ENCODE peak calls at places on chromosomes 7 and 10, in four cellular contexts. One of them, this sample, is unnamed.

GRCh38 chr7:111485981-111486380 is 76.3 kb downstream of the IMMP2L start:
- DNase-seq in AG09319: no peak
- DNase-seq in HFFc6: no peak
- DNase-seq in B cell: no peak
- DNase-seq in this sample: no peak

GRCh38 chr7:137296551-137296950 is 47.0 kb downstream of the PTN start:
- DNase-seq in AG09319: no peak
- DNase-seq in HFFc6: no peak
- DNase-seq in B cell: no peak
- DNase-seq in this sample: no peak

GRCh38 chr10:130301026-130301892 is 165.1 kb downstream of the GLRX3 start:
- DNase-seq in AG09319: no peak
- DNase-seq in HFFc6: no peak
- DNase-seq in B cell: peak; percentile 24
- DNase-seq in this sample: peak; percentile 90

GRCh38 chr7:22052650-22053336 is 107.1 kb upstream of the CDCA7L start:
- DNase-seq in AG09319: no peak
- DNase-seq in HFFc6: no peak
- DNase-seq in B cell: no peak
- DNase-seq in this sample: no peak

GRCh38 chr7:29957921-29958320 is 31.7 kb downstream of the SCRN1 start:
- DNase-seq in AG09319: no peak
- DNase-seq in HFFc6: no peak
- DNase-seq in B cell: no peak
- DNase-seq in this sample: no peak

GRCh38 chr10:34916368-34916767 is 101.3 kb upstream of the PARD3 start:
- DNase-seq in AG09319: peak; percentile 56
- DNase-seq in HFFc6: peak; percentile 75
- DNase-seq in B cell: no peak
- DNase-seq in this sample: no peak

GRCh38 chr7:21969822-21970221 is 24.1 kb upstream of the CDCA7L start:
- DNase-seq in AG09319: no peak
- DNase-seq in HFFc6: no peak
- DNase-seq in B cell: no peak
- DNase-seq in this sample: no peak

GRCh38 chr10:103712898-103713498 is 142.4 kb downstream of the SH3PXD2A start:
- DNase-seq in AG09319: peak; percentile 46
- DNase-seq in HFFc6: peak; percentile 69
- DNase-seq in B cell: peak; percentile 72
- DNase-seq in this sample: peak; percentile 87

GRCh38 chr10:4850400-4850799 is 24.4 kb downstream of the AKR1E2 start:
- DNase-seq in AG09319: no peak
- DNase-seq in HFFc6: no peak
- DNase-seq in B cell: no peak
- DNase-seq in this sample: no peak

GRCh38 chr10:6465437-6465836 is 114.6 kb downstream of the PRKCQ start:
- DNase-seq in AG09319: no peak
- DNase-seq in HFFc6: no peak
- DNase-seq in B cell: no peak
- DNase-seq in this sample: no peak

GRCh38 chr7:142560166-142560565 is 189.1 kb upstream of the PRSS1 start:
- DNase-seq in AG09319: no peak
- DNase-seq in HFFc6: peak; percentile 60
- DNase-seq in B cell: no peak
- DNase-seq in this sample: no peak

GRCh38 chr10:44975487-44976331 is 2.9 kb downstream of the DEPP1 start:
- DNase-seq in AG09319: no peak
- DNase-seq in HFFc6: no peak
- DNase-seq in B cell: no peak
- DNase-seq in this sample: no peak

GRCh38 chr7:4702961-4703512 is 20.9 kb downstream of the FOXK1 start:
- DNase-seq in AG09319: no peak
- DNase-seq in HFFc6: no peak
- DNase-seq in B cell: no peak
- DNase-seq in this sample: no peak

GRCh38 chr10:68423522-68423921 is 16.4 kb upstream of the RUFY2 start:
- DNase-seq in AG09319: no peak
- DNase-seq in HFFc6: no peak
- DNase-seq in B cell: no peak
- DNase-seq in this sample: no peak

GRCh38 chr7:84904561-84904960 is 282.3 kb downstream of the SEMA3D start:
- DNase-seq in AG09319: no peak
- DNase-seq in HFFc6: no peak
- DNase-seq in B cell: no peak
- DNase-seq in this sample: no peak

GRCh38 chr10:72044417-72045041 is 43.8 kb downstream of the SPOCK2 start:
- DNase-seq in AG09319: no peak
- DNase-seq in HFFc6: no peak
- DNase-seq in B cell: no peak
- DNase-seq in this sample: peak; percentile 50

GRCh38 chr7:44533301-44534055 is 7.7 kb downstream of the NPC1L1 start:
- DNase-seq in AG09319: no peak
- DNase-seq in HFFc6: no peak
- DNase-seq in B cell: peak; percentile 14
- DNase-seq in this sample: no peak

GRCh38 chr7:44535348-44536064 is 5.6 kb downstream of the NPC1L1 start:
- DNase-seq in AG09319: no peak
- DNase-seq in HFFc6: no peak
- DNase-seq in B cell: peak; percentile 15
- DNase-seq in this sample: no peak

GRCh38 chr7:44534087-44534486 is 7.0 kb downstream of the NPC1L1 start:
- DNase-seq in AG09319: no peak
- DNase-seq in HFFc6: no peak
- DNase-seq in B cell: no peak
- DNase-seq in this sample: no peak

GRCh38 chr7:44536090-44536489 is 5.0 kb downstream of the NPC1L1 start:
- DNase-seq in AG09319: no peak
- DNase-seq in HFFc6: no peak
- DNase-seq in B cell: peak; percentile 18
- DNase-seq in this sample: no peak

GRCh38 chr7:44534501-44534900 is 6.6 kb downstream of the NPC1L1 start:
- DNase-seq in AG09319: no peak
- DNase-seq in HFFc6: no peak
- DNase-seq in B cell: peak; percentile 66
- DNase-seq in this sample: no peak
- TF ChIP-seq CTCF in AG09319: peak; percentile 41
- TF ChIP-seq CTCF in HFFc6: peak; percentile 77
- TF ChIP-seq CTCF in B cell: peak; percentile 72
- TF ChIP-seq CTCF in this sample: peak; percentile 34

GRCh38 chr7:50212666-50213621 is 91.6 kb upstream of the IKZF1 start:
- DNase-seq in AG09319: no peak
- DNase-seq in HFFc6: no peak
- DNase-seq in B cell: peak; percentile 60
- DNase-seq in this sample: no peak
- TF ChIP-seq CTCF in AG09319: no peak
- TF ChIP-seq CTCF in HFFc6: no peak
- TF ChIP-seq CTCF in B cell: no peak
- TF ChIP-seq CTCF in this sample: no peak

DNA sequence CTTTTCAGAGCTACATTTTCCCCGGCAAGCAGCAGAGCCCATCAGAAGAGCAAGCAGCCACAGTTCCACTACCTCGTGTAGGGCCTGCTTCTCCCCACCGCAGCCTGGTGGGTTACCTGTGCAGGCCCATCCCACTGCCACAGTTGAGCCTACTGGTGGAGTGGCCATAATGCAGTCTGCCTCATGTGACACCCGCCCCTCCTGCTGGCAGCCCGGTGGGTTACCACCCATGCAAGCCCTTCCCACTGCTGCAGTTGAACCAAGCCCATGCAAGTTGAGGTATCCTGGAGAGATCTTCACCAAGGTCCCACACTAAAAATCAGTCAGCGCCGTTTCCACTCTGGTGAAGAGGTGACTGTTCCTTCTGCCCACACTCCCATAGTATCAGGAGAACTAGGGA is 32.1 kb upstream of the CNNM1 start:
- DNase-seq in AG09319: no peak
- DNase-seq in HFFc6: no peak
- DNase-seq in B cell: no peak
- DNase-seq in this sample: no peak
- TF ChIP-seq CTCF in AG09319: no peak
- TF ChIP-seq CTCF in HFFc6: peak; percentile 29
- TF ChIP-seq CTCF in B cell: no peak
- TF ChIP-seq CTCF in this sample: no peak

GRCh38 chr10:79947083-79947415 is 1.9 kb downstream of the SFTPD start:
- DNase-seq in AG09319: no peak
- DNase-seq in HFFc6: no peak
- DNase-seq in B cell: no peak
- DNase-seq in this sample: no peak

GRCh38 chr10:79948976-79949722 is at the start of gene SFTPD:
- DNase-seq in AG09319: no peak
- DNase-seq in HFFc6: no peak
- DNase-seq in B cell: no peak
- DNase-seq in this sample: no peak

GRCh38 chr10:79946270-79947082 is 2.4 kb downstream of the SFTPD start:
- DNase-seq in AG09319: no peak
- DNase-seq in HFFc6: no peak
- DNase-seq in B cell: no peak
- DNase-seq in this sample: no peak

GRCh38 chr10:79944428-79945395 is 4.2 kb downstream of the SFTPD start:
- DNase-seq in AG09319: no peak
- DNase-seq in HFFc6: no peak
- DNase-seq in B cell: no peak
- DNase-seq in this sample: no peak

GRCh38 chr10:79947787-79948424 is 999 bp downstream of the SFTPD start:
- DNase-seq in AG09319: no peak
- DNase-seq in HFFc6: no peak
- DNase-seq in B cell: no peak
- DNase-seq in this sample: no peak
- TF ChIP-seq CTCF in AG09319: no peak
- TF ChIP-seq CTCF in HFFc6: no peak
- TF ChIP-seq CTCF in B cell: no peak
- TF ChIP-seq CTCF in this sample: no peak

GRCh38 chr7:78203042-78203720 is 404.6 kb downstream of the PHTF2 start:
- DNase-seq in AG09319: no peak
- DNase-seq in HFFc6: no peak
- DNase-seq in B cell: no peak
- DNase-seq in this sample: no peak

GRCh38 chr7:78212476-78213060 is 414.0 kb downstream of the PHTF2 start:
- DNase-seq in AG09319: no peak
- DNase-seq in HFFc6: no peak
- DNase-seq in B cell: no peak
- DNase-seq in this sample: no peak

DNA sequence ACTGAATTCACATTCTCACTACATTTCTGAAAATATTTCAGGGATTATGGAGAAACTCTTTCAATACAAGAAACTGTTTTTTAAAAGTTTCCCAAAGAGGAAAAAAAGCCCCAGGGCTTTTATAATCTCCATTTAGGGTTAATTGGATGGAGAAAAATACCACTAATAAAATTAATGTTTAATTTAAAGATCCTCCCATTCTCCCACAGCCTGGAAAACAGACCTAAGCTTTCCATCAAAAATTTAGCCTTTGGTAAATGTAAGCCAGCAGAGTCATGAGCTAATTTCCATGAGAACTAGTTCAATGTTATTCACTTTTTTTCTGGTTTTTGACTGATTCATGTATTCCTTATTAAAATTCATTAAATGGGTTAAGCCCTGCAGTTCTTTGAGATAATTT is 408.7 kb downstream of the PHTF2 start:
- DNase-seq in AG09319: no peak
- DNase-seq in HFFc6: no peak
- DNase-seq in B cell: no peak
- DNase-seq in this sample: no peak
- TF ChIP-seq CTCF in AG09319: no peak
- TF ChIP-seq CTCF in HFFc6: no peak
- TF ChIP-seq CTCF in B cell: no peak
- TF ChIP-seq CTCF in this sample: no peak

GRCh38 chr10:84571146-84571545 is 242.8 kb downstream of the CCSER2 start:
- DNase-seq in AG09319: no peak
- DNase-seq in HFFc6: no peak
- DNase-seq in B cell: no peak
- DNase-seq in this sample: no peak

DNA sequence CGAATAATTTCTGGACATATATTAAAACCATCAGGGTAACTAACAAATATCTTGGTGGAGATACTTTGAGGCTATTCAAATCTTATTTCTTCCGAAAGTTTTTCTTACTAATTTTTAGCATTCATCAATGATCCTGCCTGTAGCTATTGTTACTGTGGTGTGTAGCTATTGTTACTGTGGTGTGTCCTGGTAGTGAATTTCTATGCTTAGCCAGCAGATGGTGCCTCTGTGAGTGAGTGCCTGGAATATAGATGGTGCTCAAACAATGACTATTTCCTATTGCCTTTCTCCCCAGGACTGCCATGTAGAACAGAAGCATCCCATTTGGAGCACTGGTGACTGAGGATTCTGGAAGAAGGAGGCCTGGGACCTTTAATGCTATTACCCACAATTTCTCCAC is 245.7 kb downstream of the CCSER2 start:
- DNase-seq in AG09319: no peak
- DNase-seq in HFFc6: no peak
- DNase-seq in B cell: no peak
- DNase-seq in this sample: no peak
- TF ChIP-seq CTCF in AG09319: no peak
- TF ChIP-seq CTCF in HFFc6: peak; percentile 31
- TF ChIP-seq CTCF in B cell: no peak
- TF ChIP-seq CTCF in this sample: no peak

DNA sequence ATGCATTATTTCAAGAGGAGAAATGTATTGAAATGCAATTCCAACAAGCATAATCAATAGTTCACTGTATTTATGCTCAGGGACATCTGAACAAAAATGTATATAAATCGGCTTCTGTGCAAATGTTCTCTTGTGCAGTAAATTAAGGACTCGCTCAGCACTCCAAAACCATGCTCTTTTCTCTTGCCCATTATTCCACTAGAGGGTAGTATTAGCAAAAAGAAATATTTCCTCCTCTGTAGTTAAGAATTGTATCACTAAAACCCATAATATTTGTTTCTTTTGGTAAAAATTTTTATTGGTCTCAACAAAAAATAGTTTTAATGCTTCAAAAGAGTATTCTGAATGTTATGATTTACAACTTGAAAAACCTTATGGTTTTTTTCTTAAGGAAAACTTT is 803.1 kb downstream of the PCDH15 start:
- DNase-seq in AG09319: no peak
- DNase-seq in HFFc6: no peak
- DNase-seq in B cell: no peak
- DNase-seq in this sample: no peak
- TF ChIP-seq CTCF in AG09319: no peak
- TF ChIP-seq CTCF in HFFc6: peak; percentile 24
- TF ChIP-seq CTCF in B cell: no peak
- TF ChIP-seq CTCF in this sample: no peak